ENCODE peak calls at places on chromosomes 12 and 14, in ten cellular contexts. D, T, U, Y, E, W, I, X, L and M are unnamed samples.

GRCh38 chr12:68264864-68265256 is 11.5 kb upstream of the IL22 start:
- DNase-seq in D (no peak), T (no peak), U (no peak), Y (peak), E (no peak), W (no peak), I (no peak), X (no peak), L (no peak), M (peak)

GRCh38 chr12:11719678-11720099 is 70.2 kb downstream of the ETV6 start:
- DNase-seq in D (peak), T (peak), U (no peak), Y (peak), E (no peak), W (no peak), I (peak), X (peak), L (peak), M (peak)

GRCh38 chr12:27805238-27805637 is 25.2 kb upstream of the MANSC4 start:
- DNase-seq in D (no peak), T (no peak), U (no peak), Y (no peak), E (no peak), W (no peak), I (no peak), X (no peak), L (no peak), M (no peak)

GRCh38 chr12:27899151-27899661 is 73.3 kb downstream of the PTHLH start:
- DNase-seq in D (no peak), T (no peak), U (no peak), Y (peak), E (no peak), W (no peak), I (no peak), X (no peak), L (peak), M (peak)

GRCh38 chr14:75711796-75712211 is 50.8 kb downstream of the TTLL5 start:
- DNase-seq in D (peak), T (peak), U (no peak), Y (peak), E (peak), W (peak), I (no peak), X (peak), L (peak), M (peak)

GRCh38 chr12:101608301-101609133 is 13.7 kb downstream of the MYBPC1 start:
- DNase-seq in D (no peak), T (peak), U (no peak), Y (no peak), E (no peak), W (no peak), I (no peak), X (peak), L (no peak), M (no peak)

GRCh38 chr14:76084374-76084773 is 67.3 kb upstream of the GPATCH2L start:
- DNase-seq in D (no peak), T (peak), U (no peak), Y (no peak), E (no peak), W (peak), I (no peak), X (no peak), L (no peak), M (no peak)

GRCh38 chr14:67575684-67576083 is 24.4 kb downstream of the PIGH start:
- DNase-seq in D (no peak), T (no peak), U (no peak), Y (no peak), E (no peak), W (no peak), I (no peak), X (no peak), L (no peak), M (no peak)

GRCh38 chr14:101077511-101078074 is 174.1 kb upstream of the RTL1 start:
- DNase-seq in D (no peak), T (peak), U (no peak), Y (no peak), E (no peak), W (peak), I (peak), X (no peak), L (no peak), M (no peak)

GRCh38 chr12:105864316-105864715 is 274.4 kb downstream of the NUAK1 start:
- DNase-seq in D (no peak), T (no peak), U (no peak), Y (no peak), E (no peak), W (no peak), I (no peak), X (no peak), L (no peak), M (no peak)

GRCh38 chr12:125310461-125310860 is 245.2 kb downstream of the AACS start:
- DNase-seq in D (no peak), T (no peak), U (no peak), Y (no peak), E (no peak), W (peak), I (no peak), X (no peak), L (no peak), M (no peak)

GRCh38 chr14:51147183-51147582 is 52.3 kb upstream of the TRIM9 start:
- DNase-seq in D (no peak), T (no peak), U (no peak), Y (peak), E (no peak), W (no peak), I (no peak), X (no peak), L (no peak), M (peak)

GRCh38 chr14:78316058-78316457 is 145.9 kb downstream of the NRXN3 start:
- DNase-seq in D (no peak), T (no peak), U (no peak), Y (no peak), E (no peak), W (peak), I (no peak), X (no peak), L (no peak), M (no peak)

GRCh38 chr14:102568115-102568614 is 24.3 kb upstream of the RCOR1 start:
- DNase-seq in D (no peak), T (peak), U (peak), Y (no peak), E (no peak), W (no peak), I (no peak), X (no peak), L (no peak), M (no peak)

GRCh38 chr12:52848661-52849255 is at the start of gene KRT78:
- DNase-seq in D (no peak), T (no peak), U (no peak), Y (no peak), E (no peak), W (no peak), I (no peak), X (no peak), L (no peak), M (no peak)

GRCh38 chr12:46892034-46892705 is 66.4 kb upstream of the SLC38A4 start:
- DNase-seq in D (no peak), T (no peak), U (no peak), Y (no peak), E (no peak), W (no peak), I (no peak), X (no peak), L (no peak), M (no peak)

GRCh38 chr12:45727994-45728624 is 1.4 kb upstream of the ARID2 start:
- DNase-seq in D (no peak), T (no peak), U (no peak), Y (no peak), E (no peak), W (no peak), I (no peak), X (no peak), L (no peak), M (no peak)

GRCh38 chr12:107092669-107093546 is 441 bp downstream of the CRY1 start:
- DNase-seq in D (no peak), T (peak), U (peak), Y (no peak), E (peak), W (peak), I (peak), X (peak), L (no peak), M (peak)

GRCh38 chr12:70180140-70180539 is 63.1 kb upstream of the CNOT2 start:
- DNase-seq in D (no peak), T (no peak), U (no peak), Y (no peak), E (no peak), W (peak), I (no peak), X (no peak), L (no peak), M (no peak)

GRCh38 chr14:20760950-20761349 is 7.3 kb upstream of the EDDM3B start:
- DNase-seq in D (no peak), T (no peak), U (no peak), Y (no peak), E (no peak), W (no peak), I (no peak), X (no peak), L (no peak), M (no peak)

GRCh38 chr14:68408680-68409079 is 384.2 kb downstream of the ZFP36L1 start:
- DNase-seq in D (no peak), T (no peak), U (no peak), Y (peak), E (no peak), W (no peak), I (no peak), X (no peak), L (no peak), M (no peak)

GRCh38 chr12:32191445-32191844 is 84.8 kb downstream of the BICD1 start:
- DNase-seq in D (no peak), T (no peak), U (no peak), Y (no peak), E (no peak), W (no peak), I (no peak), X (no peak), L (no peak), M (no peak)

GRCh38 chr12:69719336-69720316 is 19.0 kb upstream of the RAB3IP start:
- DNase-seq in D (no peak), T (no peak), U (no peak), Y (no peak), E (no peak), W (no peak), I (no peak), X (no peak), L (no peak), M (no peak)

GRCh38 chr14:64234877-64235651 is 59.1 kb downstream of the ESR2 start:
- DNase-seq in D (no peak), T (no peak), U (no peak), Y (peak), E (no peak), W (no peak), I (peak), X (no peak), L (no peak), M (peak)

GRCh38 chr12:127431177-127431576 is 835.8 kb upstream of the TMEM132C start:
- DNase-seq in D (no peak), T (no peak), U (no peak), Y (no peak), E (no peak), W (no peak), I (no peak), X (no peak), L (no peak), M (no peak)

GRCh38 chr14:52895000-52895399 is 55.9 kb downstream of the FERMT2 start:
- DNase-seq in D (no peak), T (no peak), U (no peak), Y (peak), E (no peak), W (no peak), I (no peak), X (no peak), L (no peak), M (no peak)

GRCh38 chr14:32709072-32709471 is 229.6 kb upstream of the NPAS3 start:
- DNase-seq in D (no peak), T (no peak), U (no peak), Y (peak), E (peak), W (no peak), I (no peak), X (peak), L (peak), M (peak)

GRCh38 chr14:34257505-34257904 is 204.5 kb downstream of the SPTSSA start:
- DNase-seq in D (no peak), T (no peak), U (no peak), Y (no peak), E (no peak), W (no peak), I (no peak), X (no peak), L (no peak), M (no peak)

GRCh38 chr12:12562016-12562483 is 613 bp downstream of the DUSP16 start:
- DNase-seq in D (peak), T (peak), U (peak), Y (peak), E (peak), W (peak), I (no peak), X (peak), L (no peak), M (peak)

GRCh38 chr12:123041042-123041531 is 60.6 kb downstream of the ARL6IP4 start:
- DNase-seq in D (no peak), T (no peak), U (no peak), Y (no peak), E (no peak), W (no peak), I (peak), X (no peak), L (no peak), M (no peak)

GRCh38 chr14:64654072-64654899 is 49.9 kb upstream of the PLEKHG3 start:
- DNase-seq in D (no peak), T (no peak), U (no peak), Y (peak), E (no peak), W (no peak), I (no peak), X (no peak), L (peak), M (peak)

GRCh38 chr14:100048786-100049185 is 16.4 kb upstream of the EVL start:
- DNase-seq in D (no peak), T (no peak), U (no peak), Y (no peak), E (no peak), W (no peak), I (no peak), X (no peak), L (no peak), M (no peak)

GRCh38 chr12:128111951-128112350 is 155.0 kb upstream of the TMEM132C start:
- DNase-seq in D (no peak), T (no peak), U (no peak), Y (no peak), E (no peak), W (peak), I (no peak), X (no peak), L (no peak), M (no peak)

GRCh38 chr14:43003845-43004244 is 1397.2 kb downstream of the LRFN5 start:
- DNase-seq in D (no peak), T (peak), U (no peak), Y (peak), E (no peak), W (peak), I (no peak), X (no peak), L (no peak), M (peak)

GRCh38 chr14:59189281-59189821 is 884 bp downstream of the DAAM1 start:
- DNase-seq in D (peak), T (peak), U (peak), Y (peak), E (peak), W (peak), I (peak), X (peak), L (no peak), M (peak)

GRCh38 chr12:92927055-92927435 is 2.0 kb downstream of the EEA1 start:
- DNase-seq in D (no peak), T (peak), U (peak), Y (peak), E (no peak), W (peak), I (peak), X (no peak), L (no peak), M (peak)
- H3K4me3 ChIP-seq in D (peak), T (peak), U (peak), Y (peak), E (no peak), W (peak), I (peak), X (no peak), L (peak), M (peak)

DNA sequence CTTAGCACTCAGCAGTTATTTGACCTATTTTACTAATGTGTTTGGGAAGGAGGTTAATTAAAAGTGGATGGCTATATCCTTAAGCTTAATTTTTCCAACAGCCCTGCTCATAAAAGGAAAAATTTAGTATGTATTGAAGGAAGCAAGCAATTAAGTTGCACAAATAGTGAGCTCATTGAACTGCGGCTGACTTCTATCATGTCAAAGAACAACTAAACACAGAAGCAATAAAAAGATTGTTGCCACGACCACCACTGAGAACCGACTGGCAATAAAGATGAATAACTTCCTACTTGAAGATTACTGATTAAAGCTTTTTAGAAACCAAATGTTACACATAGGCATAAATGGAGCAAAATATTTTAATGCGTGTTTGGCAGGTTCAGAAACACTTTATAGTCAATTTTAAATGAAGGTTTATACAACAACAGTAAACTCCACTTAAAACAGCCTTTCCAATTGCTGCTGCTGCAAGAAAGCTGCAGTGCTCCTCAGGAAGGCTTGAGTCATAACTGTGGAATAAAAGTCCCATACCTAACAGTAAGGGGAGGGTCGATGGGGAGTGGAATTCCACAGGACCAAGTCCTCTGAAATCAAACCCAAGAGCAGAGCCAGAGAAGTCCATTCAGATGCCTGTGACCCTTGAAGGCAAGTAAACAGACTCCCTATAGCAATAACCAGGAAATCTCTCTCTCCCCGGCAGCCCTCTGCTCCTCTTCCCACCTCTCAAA is 218.8 kb upstream of the CDKN3 start:
- DNase-seq in D (no peak), T (no peak), U (no peak), Y (no peak), E (no peak), W (no peak), I (no peak), X (no peak), L (no peak), M (peak)
- H3K4me3 ChIP-seq in D (no peak), T (no peak), U (no peak), Y (no peak), E (no peak), W (no peak), I (no peak), X (no peak), L (no peak), M (no peak)

GRCh38 chr14:56841611-56842010 is 31.3 kb upstream of the OTX2 start:
- DNase-seq in D (no peak), T (no peak), U (no peak), Y (no peak), E (no peak), W (no peak), I (no peak), X (no peak), L (no peak), M (no peak)

GRCh38 chr14:56846970-56847928 is 37.0 kb upstream of the OTX2 start:
- DNase-seq in D (no peak), T (peak), U (no peak), Y (no peak), E (no peak), W (no peak), I (no peak), X (no peak), L (no peak), M (no peak)

GRCh38 chr14:56840221-56840620 is 29.9 kb upstream of the OTX2 start:
- DNase-seq in D (no peak), T (no peak), U (no peak), Y (no peak), E (no peak), W (no peak), I (no peak), X (no peak), L (no peak), M (no peak)

DNA sequence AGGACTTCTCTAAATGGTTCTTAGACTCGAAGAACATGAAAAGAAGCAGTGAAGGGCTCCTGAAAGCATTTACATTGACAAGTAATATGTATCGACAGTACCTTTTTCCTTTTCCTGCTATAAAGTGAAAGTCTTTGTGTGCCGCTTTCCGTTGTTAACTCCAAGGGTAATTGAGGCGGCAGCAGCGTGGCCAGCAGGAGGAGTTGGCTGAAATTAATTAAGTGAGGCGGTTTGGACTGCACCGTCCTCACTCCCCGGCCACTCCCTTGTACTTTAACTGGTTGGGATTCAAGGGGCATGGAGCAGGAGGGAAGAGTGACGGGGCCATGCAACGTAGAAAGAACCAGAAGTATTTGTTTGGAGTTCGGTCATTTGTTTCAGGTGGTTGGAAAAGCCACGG is 34.3 kb upstream of the OTX2 start:
- DNase-seq in D (no peak), T (peak), U (no peak), Y (no peak), E (no peak), W (peak), I (no peak), X (no peak), L (no peak), M (no peak)
- H3K4me3 ChIP-seq in D (no peak), T (peak), U (no peak), Y (no peak), E (no peak), W (no peak), I (no peak), X (no peak), L (no peak), M (no peak)

GRCh38 chr12:113881588-113881987 is 84.5 kb downstream of the RBM19 start:
- DNase-seq in D (no peak), T (no peak), U (no peak), Y (no peak), E (no peak), W (no peak), I (no peak), X (no peak), L (no peak), M (no peak)
- H3K4me3 ChIP-seq in D (no peak), T (no peak), U (no peak), Y (no peak), E (no peak), W (no peak), I (no peak), X (no peak), L (no peak), M (no peak)

DNA sequence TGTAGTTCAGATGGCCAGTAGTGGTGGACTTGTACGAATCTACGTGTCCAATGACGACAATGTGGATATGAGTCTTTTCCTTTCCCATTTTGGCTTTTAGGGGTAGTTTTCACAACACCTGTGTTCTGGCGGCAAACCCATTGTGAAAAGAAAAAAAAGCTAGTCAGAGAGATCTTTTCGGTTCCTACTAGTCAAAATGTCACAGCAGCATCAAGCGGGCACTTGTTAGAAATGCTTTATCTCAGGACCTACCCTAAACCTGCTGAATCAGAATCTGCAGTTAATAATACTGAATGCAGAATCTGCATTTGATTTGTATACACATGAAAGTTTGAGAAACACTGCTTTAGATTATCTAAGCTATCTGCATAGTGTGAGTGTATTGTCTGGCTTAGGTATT is 18.3 kb downstream of the AEBP2 start:
- DNase-seq in D (no peak), T (no peak), U (no peak), Y (no peak), E (no peak), W (no peak), I (no peak), X (no peak), L (no peak), M (no peak)
- H3K4me3 ChIP-seq in D (no peak), T (no peak), U (no peak), Y (no peak), E (no peak), W (no peak), I (no peak), X (no peak), L (no peak), M (no peak)